ENCODE peak calls at places on chromosomes 13 and 19, in eight cellular contexts. One of them, this sample, is unnamed.

GRCh38 chr13:99376132-99376531 is 68.9 kb upstream of the GPR183 start:
- DNase-seq in HAP-1: no peak
- DNase-seq in uterus: no peak
- DNase-seq in hepatocyte: no peak
- DNase-seq in RWPE1: no peak
- DNase-seq in SW 1271: no peak
- DNase-seq in AG08396: no peak
- DNase-seq in caudate nucleus: no peak
- DNase-seq in this sample: peak

GRCh38 chr19:54266133-54266532 is 9.1 kb upstream of the LILRB5 start:
- DNase-seq in RWPE1: peak
- DNase-seq in uterus: peak
- DNase-seq in caudate nucleus: peak
- DNase-seq in AG08396: peak
- DNase-seq in SW 1271: no peak
- DNase-seq in HAP-1: peak
- DNase-seq in hepatocyte: peak
- DNase-seq in this sample: peak

GRCh38 chr13:64054306-64054705 is 2638.7 kb upstream of the PCDH20 start:
- DNase-seq in AG08396: no peak
- DNase-seq in uterus: no peak
- DNase-seq in hepatocyte: no peak
- DNase-seq in SW 1271: no peak
- DNase-seq in RWPE1: no peak
- DNase-seq in HAP-1: no peak
- DNase-seq in caudate nucleus: no peak
- DNase-seq in this sample: no peak

GRCh38 chr13:106104281-106104901 is 431.1 kb downstream of the EFNB2 start:
- DNase-seq in HAP-1: no peak
- DNase-seq in AG08396: peak
- DNase-seq in caudate nucleus: no peak
- DNase-seq in RWPE1: peak
- DNase-seq in SW 1271: no peak
- DNase-seq in uterus: no peak
- DNase-seq in hepatocyte: peak
- DNase-seq in this sample: no peak

GRCh38 chr13:76972430-76972829 is 19.5 kb upstream of the CLN5 start:
- DNase-seq in hepatocyte: no peak
- DNase-seq in AG08396: no peak
- DNase-seq in RWPE1: no peak
- DNase-seq in HAP-1: no peak
- DNase-seq in caudate nucleus: no peak
- DNase-seq in uterus: no peak
- DNase-seq in SW 1271: no peak
- DNase-seq in this sample: no peak

GRCh38 chr19:8390617-8390981 is 439 bp downstream of the RAB11B start:
- DNase-seq in SW 1271: peak
- DNase-seq in AG08396: peak
- DNase-seq in caudate nucleus: peak
- DNase-seq in hepatocyte: peak
- DNase-seq in HAP-1: peak
- DNase-seq in RWPE1: peak
- DNase-seq in uterus: peak
- DNase-seq in this sample: peak

GRCh38 chr19:16001481-16002312 is 52.9 kb downstream of the OR10H4 start:
- DNase-seq in RWPE1: peak
- DNase-seq in HAP-1: no peak
- DNase-seq in uterus: no peak
- DNase-seq in SW 1271: no peak
- DNase-seq in caudate nucleus: no peak
- DNase-seq in AG08396: peak
- DNase-seq in hepatocyte: no peak
- DNase-seq in this sample: no peak

GRCh38 chr19:43620061-43621001 is 902 bp upstream of the ZNF428 start:
- DNase-seq in caudate nucleus: no peak
- DNase-seq in RWPE1: no peak
- DNase-seq in HAP-1: no peak
- DNase-seq in hepatocyte: no peak
- DNase-seq in AG08396: no peak
- DNase-seq in uterus: no peak
- DNase-seq in SW 1271: no peak
- DNase-seq in this sample: peak

GRCh38 chr13:100588350-100589177 is at the start of gene GGACT:
- DNase-seq in caudate nucleus: peak
- DNase-seq in hepatocyte: peak
- DNase-seq in uterus: peak
- DNase-seq in HAP-1: peak
- DNase-seq in AG08396: peak
- DNase-seq in SW 1271: peak
- DNase-seq in RWPE1: peak
- DNase-seq in this sample: peak

GRCh38 chr13:67438465-67438864 is 208.3 kb upstream of the PCDH9 start:
- DNase-seq in uterus: no peak
- DNase-seq in hepatocyte: no peak
- DNase-seq in caudate nucleus: no peak
- DNase-seq in AG08396: no peak
- DNase-seq in RWPE1: no peak
- DNase-seq in HAP-1: peak
- DNase-seq in SW 1271: no peak
- DNase-seq in this sample: peak

GRCh38 chr19:19488875-19489690 is 26.3 kb downstream of the TSSK6 start:
- DNase-seq in caudate nucleus: peak
- DNase-seq in hepatocyte: peak
- DNase-seq in SW 1271: peak
- DNase-seq in RWPE1: peak
- DNase-seq in uterus: peak
- DNase-seq in AG08396: peak
- DNase-seq in HAP-1: peak
- DNase-seq in this sample: peak